ENCODE peak calls at places on chromosomes 1 and 21, in seven cellular contexts. U is left colon; W is left ventricle myocardium superior; H is GOT3; B is stimulated activated naive CD4-positive, alpha-beta T cell; P is mucosa of descending colon; N is ELF-1. C is an unnamed sample.

GRCh38 chr1:201536542-201536941 is 2.4 kb upstream of the NAV1 start:
- DNase-seq in U (no peak), W (peak; percentile 56), H (peak; percentile 94), B (no peak), P (no peak), N (no peak), C (no peak)

GRCh38 chr1:98709906-98710305 is 48.4 kb downstream of the SNX7 start:
- DNase-seq in U (no peak), W (no peak), H (no peak), B (no peak), P (no peak), N (no peak), C (no peak)

GRCh38 chr1:201495447-201496295 is 11.3 kb downstream of the CSRP1 start:
- DNase-seq in U (peak; percentile 34), W (peak; percentile 85), H (no peak), B (no peak), P (peak; percentile 58), N (peak; percentile 71), C (peak; percentile 33)

GRCh38 chr1:118988186-118989005 is at the start of gene TBX15:
- DNase-seq in U (no peak), W (no peak), H (no peak), B (no peak), P (no peak), N (peak; percentile 74), C (no peak)

GRCh38 chr1:225877570-225877969 is 4.6 kb downstream of the TMEM63A start:
- DNase-seq in U (peak; percentile 78), W (peak; percentile 79), H (no peak), B (peak; percentile 5), P (peak; percentile 76), N (peak; percentile 67), C (peak; percentile 76)

GRCh38 chr1:226568975-226569741 is 20.6 kb downstream of the STUM start:
- DNase-seq in U (no peak), W (no peak), H (no peak), B (no peak), P (no peak), N (no peak), C (no peak)

GRCh38 chr1:200674838-200675587 is 5.3 kb upstream of the DDX59 start:
- DNase-seq in U (no peak), W (no peak), H (no peak), B (no peak), P (no peak), N (no peak), C (no peak)

GRCh38 chr1:98794196-98794886 is 132.8 kb downstream of the SNX7 start:
- DNase-seq in U (peak; percentile 36), W (no peak), H (no peak), B (peak; percentile 76), P (peak; percentile 81), N (peak; percentile 43), C (no peak)

GRCh38 chr1:212683357-212683722 is 16.3 kb downstream of the BATF3 start:
- DNase-seq in U (peak; percentile 20), W (peak; percentile 42), H (no peak), B (no peak), P (peak; percentile 42), N (no peak), C (no peak)

GRCh38 chr21:44013380-44014088 is 1.4 kb downstream of the TRAPPC10 start:
- DNase-seq in U (peak; percentile 33), W (no peak), H (no peak), B (peak; percentile 54), P (peak; percentile 33), N (no peak), C (no peak)

GRCh38 chr21:17915976-17916375 is 96.8 kb upstream of the C21orf91 start:
- DNase-seq in U (no peak), W (no peak), H (no peak), B (no peak), P (no peak), N (no peak), C (no peak)